ENCODE peak calls at places on chromosomes 13 and 19, in six cellular contexts. R is transverse colon, T is neural progenitor cell, I is glutamatergic neuron, D is IMR-90, J is Peyer's patch. G is an unnamed sample.

GRCh38 chr13:91399189-91400093 is 1.0 kb downstream of the GPC5 start:
- DNase-seq in R (no peak), I (peak), J (no peak), T (peak), D (no peak), G (no peak)

GRCh38 chr13:32881792-32882175 is 134.4 kb upstream of the KL start:
- DNase-seq in T (no peak), R (no peak), I (no peak), D (no peak), J (no peak), G (no peak)

GRCh38 chr19:39372941-39373340 is 18.0 kb downstream of the PAF1 start:
- DNase-seq in I (no peak), T (no peak), J (no peak), R (no peak), D (peak), G (no peak)

GRCh38 chr13:109412232-109412935 is 374.0 kb downstream of the IRS2 start:
- DNase-seq in R (peak), I (peak), T (peak), J (peak), D (peak), G (peak)

GRCh38 chr13:44159633-44160279 is 213.9 kb upstream of the SERP2 start:
- DNase-seq in I (no peak), D (no peak), J (no peak), T (no peak), R (no peak), G (no peak)

GRCh38 chr13:46654956-46655726 is 102.2 kb downstream of the LRCH1 start:
- DNase-seq in R (no peak), D (no peak), T (no peak), J (no peak), I (no peak), G (no peak)

GRCh38 chr19:11105014-11105636 is 15.9 kb downstream of the LDLR start:
- DNase-seq in R (no peak), D (no peak), I (no peak), T (no peak), J (no peak), G (no peak)

GRCh38 chr13:21001471-21001870 is 59.9 kb downstream of the LATS2 start:
- DNase-seq in I (no peak), R (no peak), T (no peak), D (no peak), J (no peak), G (no peak)

GRCh38 chr19:49506575-49507105 is 5.8 kb upstream of the FCGRT start:
- DNase-seq in J (peak), D (no peak), T (peak), R (peak), I (peak), G (peak)

GRCh38 chr19:28285917-28286316 is 927.0 kb downstream of the UQCRFS1 start:
- DNase-seq in R (no peak), J (no peak), I (no peak), D (no peak), T (no peak), G (no peak)

GRCh38 chr13:114130708-114131580 is 1.5 kb downstream of the RASA3 start:
- DNase-seq in R (peak), T (peak), J (no peak), D (peak), I (peak), G (peak)

GRCh38 chr13:109684836-109685602 is 101.4 kb downstream of the IRS2 start:
- DNase-seq in T (no peak), J (peak), D (no peak), I (no peak), R (peak), G (no peak)

GRCh38 chr13:37074703-37075102 is 15.2 kb upstream of the SUPT20H start:
- DNase-seq in D (peak), R (no peak), J (no peak), T (peak), I (no peak), G (no peak)

GRCh38 chr19:36489920-36490415 is 607 bp upstream of the ZNF566 start:
- DNase-seq in T (peak), R (peak), J (no peak), I (peak), D (peak), G (peak)

GRCh38 chr19:6334490-6335285 is 1.3 kb upstream of the ACER1 start:
- DNase-seq in R (no peak), I (no peak), J (no peak), D (no peak), T (no peak), G (no peak)

GRCh38 chr19:49387936-49388372 is at the start of gene KASH5:
- DNase-seq in R (peak), I (no peak), D (peak), T (no peak), J (peak), G (no peak)

GRCh38 chr13:75480691-75481175 is 1.2 kb downstream of the TBC1D4 start:
- DNase-seq in R (peak), I (peak), T (peak), D (peak), J (peak), G (peak)

GRCh38 chr13:47112205-47112896 is 215.5 kb upstream of the HTR2A start:
- DNase-seq in D (no peak), T (peak), R (no peak), J (no peak), I (no peak), G (no peak)

GRCh38 chr13:113157206-113157928 is 1.1 kb upstream of the PROZ start:
- DNase-seq in T (no peak), I (no peak), J (no peak), R (no peak), D (no peak), G (no peak)

GRCh38 chr19:46294475-46294874 is 2.4 kb upstream of the HIF3A start:
- DNase-seq in I (no peak), T (no peak), R (no peak), J (no peak), D (no peak), G (no peak)

GRCh38 chr19:52398091-52398461 is 427 bp downstream of the ZNF528 start:
- DNase-seq in I (peak), D (peak), T (peak), R (peak), J (no peak), G (no peak)

GRCh38 chr19:7629347-7630054 is at the start of the genes PET100 and XAB2:
- DNase-seq in I (peak), J (peak), D (peak), R (peak), T (peak), G (peak)

GRCh38 chr13:103772576-103772975 is 706.4 kb upstream of the SLC10A2 start:
- DNase-seq in R (no peak), D (no peak), J (no peak), I (no peak), T (no peak), G (no peak)
- TF ChIP-seq CTCF in R (no peak), D (no peak), J (no peak), I (peak), T (peak), G (peak)

DNA sequence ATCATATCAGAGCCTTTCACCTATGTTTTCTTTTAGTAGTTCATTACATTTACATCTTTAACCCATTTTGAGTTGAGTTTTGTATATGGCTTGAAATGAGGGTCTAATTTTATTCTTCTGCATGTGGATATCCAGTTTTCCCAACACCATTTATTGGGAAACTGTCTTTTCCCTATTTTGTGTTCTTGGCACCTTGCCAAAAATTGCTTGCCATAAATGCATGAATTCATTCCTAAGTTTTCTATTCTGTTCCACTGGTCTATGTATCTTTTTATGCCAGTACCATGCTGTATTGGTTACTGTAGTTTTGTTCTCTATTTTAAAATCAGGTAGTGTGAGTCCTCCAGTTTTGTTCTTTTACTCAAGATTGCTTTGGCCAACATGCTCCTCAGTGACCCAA is 144.0 kb upstream of the OBI1 start:
- DNase-seq in D (no peak), J (no peak), I (no peak), T (no peak), R (no peak), G (no peak)
- TF ChIP-seq CTCF in D (no peak), J (no peak), I (no peak), T (no peak), R (no peak), G (no peak)

GRCh38 chr19:16066611-16067104 is 9.6 kb upstream of the TPM4 start:
- DNase-seq in I (no peak), T (no peak), R (peak), D (peak), J (peak), G (no peak)
- TF ChIP-seq CTCF in I (no peak), T (no peak), R (peak), D (peak), J (peak), G (no peak)

GRCh38 chr19:18894254-18895037 is 1.5 kb downstream of the CERS1 start:
- DNase-seq in J (no peak), R (no peak), T (peak), I (peak), D (peak), G (peak)

GRCh38 chr19:18895828-18896341 is at the start of gene CERS1:
- DNase-seq in T (peak), D (no peak), J (no peak), R (no peak), I (peak), G (peak)

GRCh38 chr19:18896421-18896841 is 473 bp upstream of the CERS1 start:
- DNase-seq in R (no peak), T (peak), J (no peak), I (no peak), D (no peak), G (no peak)

GRCh38 chr19:18893573-18894253 is 2.2 kb downstream of the CERS1 start:
- DNase-seq in T (no peak), I (no peak), D (no peak), J (no peak), R (no peak), G (no peak)

DNA sequence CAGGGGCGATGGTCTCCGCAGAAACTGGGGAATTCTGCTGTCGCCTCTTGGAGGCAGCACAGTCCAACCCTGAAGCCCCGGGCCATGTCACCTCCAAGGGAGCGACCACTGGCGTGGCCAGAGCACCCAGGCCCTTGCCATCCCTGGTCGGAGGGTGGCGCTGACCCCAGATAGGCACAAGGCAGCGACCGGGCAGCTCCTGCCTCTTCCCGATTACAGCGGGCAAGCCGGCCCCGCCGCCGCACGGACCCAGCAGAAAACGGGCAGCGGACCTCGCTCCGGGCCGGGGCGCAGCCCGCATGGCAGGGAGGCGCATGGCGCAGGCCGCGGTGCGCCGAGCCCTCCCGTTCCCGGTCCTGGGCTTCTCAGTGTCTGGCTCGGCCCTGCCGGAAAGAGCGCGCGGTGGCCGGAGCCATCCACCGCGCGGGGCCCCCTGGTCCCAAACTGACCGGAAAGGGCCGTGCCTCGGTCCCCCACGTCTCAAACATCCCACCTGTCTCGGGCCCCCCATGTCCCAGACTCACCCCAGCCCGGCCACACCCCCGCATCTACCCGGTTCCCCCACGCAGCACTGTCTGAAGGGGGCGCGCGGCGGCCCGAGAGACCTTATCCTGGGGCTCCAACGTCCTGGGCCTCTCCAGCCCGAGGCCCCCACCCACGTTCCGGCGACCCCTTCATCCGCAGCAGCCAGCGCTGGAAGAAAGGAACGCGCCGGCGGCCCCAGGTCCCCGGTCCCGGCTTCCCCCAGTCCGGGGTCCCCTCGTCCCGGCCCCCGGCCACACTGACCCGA is 725 bp downstream of the CERS1 start:
- DNase-seq in D (no peak), I (peak), T (peak), R (peak), J (no peak), G (peak)
- TF ChIP-seq CTCF in D (peak), I (peak), T (peak), R (no peak), J (no peak), G (peak)

DNA sequence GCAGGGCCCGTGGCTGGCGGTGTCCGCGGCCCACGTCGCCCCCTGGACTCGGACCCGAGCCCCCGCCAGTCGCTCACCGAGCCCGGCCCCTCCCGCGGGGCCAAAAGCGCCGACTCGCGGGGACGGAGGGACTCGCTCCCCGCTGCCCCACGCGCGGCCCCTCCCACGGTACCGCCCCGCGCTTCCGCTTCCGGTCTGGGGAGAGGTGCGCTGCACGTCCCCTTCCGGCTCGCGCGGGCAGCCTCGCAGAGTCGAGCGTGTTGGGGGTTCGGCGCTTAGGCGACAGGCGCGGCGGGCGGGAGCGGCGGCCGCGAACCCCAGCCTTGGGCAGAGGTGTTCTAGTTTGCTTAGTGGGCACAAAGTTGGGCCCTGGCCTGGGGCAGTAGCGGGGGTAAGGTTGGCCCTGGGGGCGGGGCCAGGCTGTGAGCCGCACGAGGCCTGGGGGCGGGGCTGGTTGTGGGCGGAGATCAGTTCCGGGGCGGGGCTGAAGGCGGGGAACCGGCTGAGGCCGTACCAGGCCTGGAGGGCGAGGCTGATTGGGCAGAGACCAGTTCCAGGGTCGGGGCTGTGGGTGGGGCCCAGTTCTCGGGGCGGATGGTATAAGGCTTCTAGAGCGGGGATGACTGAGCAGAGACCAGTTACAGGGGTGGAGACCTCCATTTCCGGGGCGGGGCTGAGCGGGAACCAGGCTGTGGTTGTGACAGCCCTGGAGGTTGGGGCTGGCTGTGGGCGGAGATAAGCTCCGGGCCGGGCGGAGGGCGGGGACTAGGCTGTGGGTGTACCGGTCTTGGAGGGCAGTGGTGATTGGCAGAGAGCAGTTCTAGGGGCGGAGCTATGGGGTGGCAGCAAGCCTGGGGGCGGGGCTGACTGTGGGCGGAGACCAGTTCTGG is at the start of the genes MBD3L1 and ZNF558:
- DNase-seq in R (peak), J (peak), T (peak), D (peak), I (peak), G (peak)
- TF ChIP-seq CTCF in R (no peak), J (peak), T (no peak), D (peak), I (no peak), G (no peak)